ENCODE peak calls at places on chromosome 14, in six cellular contexts. C is AG10803, O is stomach, A is GDM1, G is ELR, J is omental fat pad. N is an unnamed sample.

GRCh38 chr14:105844810-105845724 is 318.7 kb downstream of the TMEM121 start:
- DNase-seq in C (no peak), O (no peak), A (no peak), G (no peak), J (no peak), N (no peak)

GRCh38 chr14:94180655-94181271 is 6.6 kb downstream of the PPP4R4 start:
- DNase-seq in C (peak), O (no peak), A (peak), G (peak), J (no peak), N (no peak)

GRCh38 chr14:25351269-25351668 is 301.3 kb upstream of the STXBP6 start:
- DNase-seq in C (no peak), O (no peak), A (no peak), G (no peak), J (no peak), N (no peak)

GRCh38 chr14:93543766-93544165 is 113.0 kb downstream of the UNC79 start:
- DNase-seq in C (peak), O (no peak), A (no peak), G (peak), J (no peak), N (no peak)

GRCh38 chr14:30298266-30298795 is 260.6 kb upstream of the G2E3 start:
- DNase-seq in C (no peak), O (no peak), A (no peak), G (no peak), J (no peak), N (no peak)

GRCh38 chr14:28744126-28744525 is 22.5 kb upstream of the FOXG1 start:
- DNase-seq in C (no peak), O (no peak), A (no peak), G (no peak), J (no peak), N (no peak)

GRCh38 chr14:86035882-86036281 is 505.9 kb downstream of the FLRT2 start:
- DNase-seq in C (peak), O (no peak), A (no peak), G (peak), J (no peak), N (no peak)

GRCh38 chr14:54739514-54739913 is 163.1 kb downstream of the GCH1 start:
- DNase-seq in C (no peak), O (no peak), A (no peak), G (no peak), J (no peak), N (no peak)

GRCh38 chr14:33534636-33535035 is 416.2 kb downstream of the EGLN3 start:
- DNase-seq in C (peak), O (no peak), A (no peak), G (peak), J (no peak), N (no peak)

GRCh38 chr14:98877065-98877464 is 394.9 kb downstream of the BCL11B start:
- DNase-seq in C (no peak), O (no peak), A (no peak), G (no peak), J (no peak), N (no peak)

GRCh38 chr14:92675421-92675820 is 73.0 kb downstream of the LGMN start:
- DNase-seq in C (no peak), O (no peak), A (no peak), G (no peak), J (no peak), N (no peak)

GRCh38 chr14:44135972-44136371 is 371.1 kb downstream of the FSCB start:
- DNase-seq in C (no peak), O (no peak), A (no peak), G (no peak), J (no peak), N (no peak)

GRCh38 chr14:41605550-41606248 is 977 bp upstream of the LRFN5 start:
- DNase-seq in C (peak), O (no peak), A (no peak), G (peak), J (no peak), N (no peak)

GRCh38 chr14:103003351-103003615 is 54.1 kb downstream of the CDC42BPB start:
- DNase-seq in C (no peak), O (no peak), A (no peak), G (no peak), J (no peak), N (no peak)

GRCh38 chr14:79841433-79841832 is 369.9 kb downstream of the DIO2 start:
- DNase-seq in C (no peak), O (no peak), A (no peak), G (no peak), J (no peak), N (no peak)

GRCh38 chr14:25537846-25538455 is 488.0 kb upstream of the STXBP6 start:
- DNase-seq in C (no peak), O (peak), A (peak), G (peak), J (no peak), N (peak)

N was measured in transverse colon.